ENCODE peak calls at places on chromosome 17, in seven cellular contexts. I, H, V, Y, Z, G and M are unnamed samples.

GRCh38 chr17:66930933-66931332 is 33.6 kb upstream of the CACNG4 start:
- DNase-seq in I (no peak), H (no peak), V (no peak), Y (no peak), Z (no peak), G (no peak), M (no peak)

GRCh38 chr17:81043725-81044427 is 8.9 kb downstream of the BAIAP2 start:
- DNase-seq in I (no peak), H (no peak), V (peak), Y (no peak), Z (no peak), G (peak), M (no peak)

GRCh38 chr17:30380643-30381419 is 2.1 kb downstream of the CPD start:
- DNase-seq in I (no peak), H (no peak), V (no peak), Y (no peak), Z (no peak), G (no peak), M (no peak)

GRCh38 chr17:41322264-41322902 is 6.9 kb upstream of the KRTAP17-1 start:
- DNase-seq in I (no peak), H (no peak), V (peak), Y (peak), Z (no peak), G (peak), M (no peak)

GRCh38 chr17:82937411-82938371 is 97.9 kb upstream of the ZNF750 start:
- DNase-seq in I (no peak), H (no peak), V (no peak), Y (no peak), Z (no peak), G (no peak), M (no peak)

GRCh38 chr17:83099570-83100181 is 20.3 kb downstream of the METRNL start:
- DNase-seq in I (no peak), H (no peak), V (peak), Y (no peak), Z (no peak), G (peak), M (no peak)

GRCh38 chr17:67386965-67387551 is 10.0 kb downstream of the PITPNC1 start:
- DNase-seq in I (peak), H (no peak), V (peak), Y (peak), Z (peak), G (peak), M (peak)

GRCh38 chr17:40068129-40068581 is 5.4 kb downstream of the THRA start:
- DNase-seq in I (no peak), H (no peak), V (no peak), Y (no peak), Z (no peak), G (peak), M (no peak)

GRCh38 chr17:37719866-37720265 is 25.0 kb downstream of the HNF1B start:
- DNase-seq in I (no peak), H (no peak), V (no peak), Y (no peak), Z (no peak), G (no peak), M (no peak)

GRCh38 chr17:4475463-4475862 is 23.2 kb upstream of the SPNS2 start:
- DNase-seq in I (no peak), H (no peak), V (no peak), Y (no peak), Z (no peak), G (no peak), M (no peak)

GRCh38 chr17:65667656-65668055 is 106.2 kb upstream of the AXIN2 start:
- DNase-seq in I (no peak), H (no peak), V (no peak), Y (no peak), Z (no peak), G (no peak), M (no peak)

GRCh38 chr17:64216385-64217248 is 46.4 kb downstream of the TEX2 start:
- DNase-seq in I (no peak), H (no peak), V (peak), Y (no peak), Z (no peak), G (peak), M (no peak)

GRCh38 chr17:43671075-43671692 is 9.5 kb upstream of the MEOX1 start:
- DNase-seq in I (no peak), H (no peak), V (peak), Y (no peak), Z (no peak), G (no peak), M (no peak)